ENCODE peak calls at places on chromosomes 13 and 19, in five cellular contexts. Q, Y, V, E and D are unnamed samples.
A peak's percentile ranks its signal among the peaks of the same experiment; 100 is the strongest.

GRCh38 chr19:18883530-18884304 is 12.2 kb downstream of the CERS1 start:
- DNase-seq in V (no peak), E (no peak), Q (no peak), Y (no peak), D (no peak)

GRCh38 chr13:39144941-39145533 is 106.8 kb downstream of the NHLRC3 start:
- DNase-seq in E (peak; percentile 74), Y (peak; percentile 45), Q (peak; percentile 47), V (peak; percentile 41), D (peak; percentile 58)

GRCh38 chr19:42396248-42396541 is 6.1 kb upstream of the CNFN start:
- DNase-seq in V (no peak), Y (no peak), Q (no peak), E (no peak), D (no peak)

GRCh38 chr19:4352701-4353121 is 9.3 kb downstream of the MPND start:
- DNase-seq in E (peak; percentile 65), Q (no peak), Y (peak; percentile 37), V (no peak), D (peak; percentile 85)

GRCh38 chr19:48815870-48816501 is 5.2 kb upstream of the BCAT2 start:
- DNase-seq in Y (peak; percentile 65), E (no peak), V (no peak), Q (peak; percentile 37), D (no peak)

GRCh38 chr13:28100149-28101121 is at the start of gene FLT3:
- DNase-seq in Y (peak; percentile 28), Q (no peak), V (peak; percentile 51), E (no peak), D (no peak)

GRCh38 chr19:57812201-57812600 is 2.5 kb downstream of the ZNF552 start:
- DNase-seq in Q (no peak), E (no peak), V (no peak), Y (no peak), D (no peak)

GRCh38 chr13:107680115-107680514 is 535.2 kb downstream of the LIG4 start:
- DNase-seq in E (no peak), Y (no peak), Q (no peak), V (no peak), D (no peak)

GRCh38 chr13:48962281-48962680 is 13.4 kb upstream of the FNDC3A start:
- DNase-seq in Y (peak; percentile 2), Q (no peak), E (no peak), V (no peak), D (no peak)

GRCh38 chr19:18120127-18120526 is 22.5 kb downstream of the MAST3 start:
- DNase-seq in E (no peak), Q (no peak), V (no peak), Y (no peak), D (no peak)

GRCh38 chr19:56972291-56972914 is 131.9 kb upstream of the PEG3 start:
- DNase-seq in Y (no peak), Q (no peak), V (no peak), E (no peak), D (no peak)

GRCh38 chr19:52070496-52070895 is 21.9 kb upstream of the ZNF432 start:
- DNase-seq in V (no peak), Q (no peak), Y (no peak), E (no peak), D (no peak)

GRCh38 chr19:33641261-33641660 is 19.5 kb downstream of the CHST8 start:
- DNase-seq in Y (no peak), E (no peak), Q (no peak), V (no peak), D (no peak)

GRCh38 chr19:41328157-41328817 is 18.3 kb downstream of the CCDC97 start:
- DNase-seq in Y (no peak), V (no peak), Q (no peak), E (no peak), D (peak; percentile 42)

GRCh38 chr19:41330476-41330875 is 20.5 kb downstream of the CCDC97 start:
- DNase-seq in Y (no peak), V (no peak), Q (no peak), E (no peak), D (no peak)

GRCh38 chr19:41327499-41328156 is 17.7 kb downstream of the CCDC97 start:
- DNase-seq in Q (peak; percentile 78), E (no peak), V (no peak), Y (peak; percentile 79), D (peak; percentile 46)

GRCh38 chr19:41327076-41327475 is 17.1 kb downstream of the CCDC97 start:
- DNase-seq in E (no peak), Q (no peak), Y (no peak), V (no peak), D (no peak)

DNA sequence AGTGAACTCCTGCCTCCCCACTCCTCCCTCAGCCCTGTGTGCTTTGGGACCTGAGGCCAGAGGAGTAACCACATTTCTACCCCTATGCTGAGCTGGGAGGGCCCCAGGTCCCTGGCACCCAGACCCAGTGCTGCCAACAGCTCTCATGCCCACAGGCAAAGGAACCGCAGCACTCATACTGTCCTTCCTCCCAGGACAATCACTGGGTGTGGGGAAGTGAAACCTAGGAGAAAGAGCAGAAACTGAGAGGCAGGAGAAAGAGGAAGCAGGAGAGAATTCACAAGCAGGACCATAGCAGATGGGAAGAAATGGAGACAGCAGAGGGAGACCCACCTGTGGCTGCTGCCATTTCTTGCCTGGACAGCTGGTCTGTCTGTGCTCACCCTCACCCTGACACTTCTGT is 18.8 kb downstream of the CCDC97 start:
- DNase-seq in Q (no peak), Y (no peak), E (no peak), V (no peak), D (no peak)
- TF ChIP-seq POLR2A in Q (no peak), Y (no peak), E (no peak), V (no peak), D (peak; percentile 1)

DNA sequence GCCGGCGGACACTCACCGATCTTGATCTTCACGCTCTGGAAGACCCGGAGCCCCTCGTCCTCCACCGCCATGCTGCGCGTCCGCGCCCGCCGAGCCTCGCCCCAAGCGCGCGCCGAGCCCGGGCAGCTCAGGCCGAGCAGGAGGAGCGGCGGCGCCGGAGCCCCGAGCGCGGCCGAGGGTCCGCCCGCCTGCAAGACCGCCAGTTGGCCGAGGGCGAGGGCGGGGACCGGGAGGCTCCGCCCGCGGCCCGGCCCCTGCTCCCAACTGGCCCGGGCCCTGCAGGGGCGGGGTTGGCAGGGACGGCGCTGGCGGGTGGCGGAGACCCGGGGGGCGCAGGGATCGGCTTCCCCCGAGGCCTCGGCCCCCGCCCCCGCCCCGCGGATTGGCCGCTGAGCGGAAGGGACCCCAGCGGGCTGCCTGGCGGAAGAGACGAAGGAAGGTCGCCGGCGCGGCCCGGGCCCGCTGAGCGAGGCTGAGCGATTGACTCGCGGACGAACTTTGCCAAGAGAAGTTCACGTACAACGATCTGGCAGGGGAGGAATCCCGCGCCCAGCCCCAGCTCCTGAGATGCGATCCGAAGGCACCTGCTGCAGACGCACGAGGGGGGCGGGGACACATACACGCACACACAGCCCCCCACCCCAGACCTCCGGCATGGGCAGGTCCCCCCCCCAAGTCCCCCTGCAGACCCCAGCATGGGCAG is at the start of gene RASA3:
- DNase-seq in Q (peak; percentile 85), Y (peak; percentile 81), V (peak; percentile 38), E (peak; percentile 71), D (peak; percentile 86)
- TF ChIP-seq POLR2A in Q (peak; percentile 67), Y (no peak), V (peak; percentile 39), E (no peak), D (peak; percentile 61)

GRCh38 chr19:6372594-6373095 is at the start of gene ALKBH7:
- DNase-seq in Y (peak; percentile 100), Q (peak; percentile 100), E (peak; percentile 100), V (peak; percentile 100), D (peak; percentile 100)
- TF ChIP-seq POLR2A in Y (no peak), Q (peak; percentile 52), E (peak; percentile 35), V (peak; percentile 9), D (peak; percentile 62)

GRCh38 chr19:6490134-6490533 is 8.5 kb upstream of the DENND1C start:
- DNase-seq in E (no peak), Q (no peak), V (no peak), Y (no peak), D (no peak)

GRCh38 chr19:6491802-6492592 is 10.1 kb downstream of the TUBB4A start:
- DNase-seq in V (no peak), Q (no peak), E (no peak), Y (no peak), D (no peak)

GRCh38 chr19:6494438-6495036 is 7.6 kb downstream of the TUBB4A start:
- DNase-seq in Y (no peak), V (no peak), E (no peak), Q (no peak), D (no peak)

GRCh38 chr19:6484831-6485230 is 3.2 kb upstream of the DENND1C start:
- DNase-seq in Q (no peak), Y (no peak), V (no peak), E (no peak), D (no peak)

DNA sequence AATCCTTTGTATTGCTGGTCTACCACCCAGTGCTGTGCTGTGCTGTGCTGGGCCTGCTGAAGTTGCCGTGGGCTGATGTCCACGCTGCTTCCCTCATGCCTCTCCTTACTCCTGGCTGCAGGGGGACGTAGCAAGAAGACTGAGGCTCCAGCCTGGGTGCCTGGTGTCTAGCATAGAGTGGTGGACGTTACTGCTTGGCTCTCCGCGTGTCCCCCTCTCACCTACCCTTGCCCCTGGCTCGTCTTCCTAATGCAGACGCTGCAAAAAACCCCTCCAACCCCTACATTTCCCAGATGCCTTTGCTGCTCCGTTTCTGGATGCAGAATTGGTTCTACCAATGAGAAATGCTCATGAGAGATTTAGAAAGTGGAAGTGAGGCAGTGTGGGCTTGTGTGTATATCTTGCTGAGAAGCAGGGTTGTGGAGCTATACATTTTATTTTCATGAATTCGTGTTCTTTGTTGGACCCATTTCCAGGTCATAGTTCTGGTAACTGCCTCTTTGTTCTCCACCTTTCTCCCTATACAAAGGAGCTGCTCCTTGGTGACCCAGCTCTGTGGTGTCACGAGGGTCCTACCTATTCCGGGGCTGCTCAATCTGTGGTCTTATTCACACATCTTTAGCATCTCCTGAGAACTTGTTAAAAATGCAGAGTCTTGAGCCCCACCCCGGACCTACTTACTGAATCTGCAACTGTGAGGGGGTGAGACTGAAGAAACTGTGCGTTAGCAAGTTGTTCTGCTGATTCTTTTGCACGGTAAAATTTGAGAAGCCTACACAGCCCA is 7.9 kb upstream of the DENND1C start:
- DNase-seq in E (no peak), Q (no peak), Y (no peak), V (no peak), D (no peak)
- TF ChIP-seq POLR2A in E (no peak), Q (no peak), Y (no peak), V (no peak), D (no peak)

GRCh38 chr13:113232208-113233003 is 23.0 kb downstream of the CUL4A start:
- DNase-seq in E (no peak), V (no peak), Q (no peak), Y (no peak), D (no peak)
- TF ChIP-seq POLR2A in E (no peak), V (no peak), Q (no peak), Y (no peak), D (no peak)

DNA sequence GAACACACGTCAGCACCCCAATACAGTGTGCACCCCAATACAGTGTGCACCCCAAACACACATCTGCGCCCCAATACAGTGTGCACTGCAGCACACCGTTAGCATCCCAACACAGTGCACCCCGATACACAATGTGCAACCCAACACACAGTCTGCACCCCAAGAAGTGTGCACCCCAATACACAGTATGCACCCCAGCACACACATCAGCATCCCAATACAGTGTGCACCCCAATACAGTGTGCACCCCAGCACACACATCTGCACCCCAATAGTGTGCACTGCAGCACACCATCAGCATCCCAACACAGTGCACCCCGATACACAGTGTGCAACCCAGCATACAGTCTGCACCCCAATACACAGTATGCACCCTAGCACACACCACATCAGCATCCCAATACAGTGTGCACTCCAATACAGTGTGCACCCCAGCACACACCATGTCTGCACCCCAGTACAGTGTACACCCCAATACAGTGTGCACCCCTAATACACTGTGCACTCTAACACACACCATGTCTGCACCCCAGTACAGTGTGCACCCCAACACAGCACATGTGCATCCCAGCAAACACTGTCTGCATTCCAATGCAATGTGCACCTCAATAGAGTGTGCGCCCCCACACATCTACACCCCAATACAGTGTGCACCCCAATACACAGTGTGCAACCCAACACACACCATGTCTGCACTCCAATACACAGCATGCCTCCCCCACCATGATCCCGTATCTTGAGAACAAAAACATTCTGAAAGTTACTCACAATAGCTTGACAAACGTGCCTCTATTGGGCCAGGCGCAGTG is 858 bp upstream of the CARS2 start:
- DNase-seq in Y (no peak), Q (no peak), E (no peak), V (no peak), D (no peak)
- TF ChIP-seq POLR2A in Y (no peak), Q (no peak), E (no peak), V (no peak), D (no peak)